ENCODE peak calls at places on chromosomes 12 and 14, in four cellular contexts. One of them, this sample, is unnamed.

GRCh38 chr14:60657609-60657983 is 8.3 kb upstream of the SIX1 start:
- DNase-seq in stomach: no peak
- DNase-seq in body of pancreas: no peak
- DNase-seq in tibial artery: no peak
- DNase-seq in this sample: no peak

GRCh38 chr14:74077401-74077800 is 6.9 kb downstream of the ALDH6A1 start:
- DNase-seq in body of pancreas: no peak
- DNase-seq in stomach: no peak
- DNase-seq in tibial artery: no peak
- DNase-seq in this sample: no peak

GRCh38 chr14:81594012-81594411 is 60.4 kb upstream of the SEL1L start:
- DNase-seq in body of pancreas: peak; percentile 90
- DNase-seq in tibial artery: peak; percentile 32
- DNase-seq in stomach: no peak
- DNase-seq in this sample: peak; percentile 7

GRCh38 chr12:131444220-131445164 is 266.4 kb upstream of the SFSWAP start:
- DNase-seq in stomach: peak; percentile 22
- DNase-seq in body of pancreas: no peak
- DNase-seq in tibial artery: no peak
- DNase-seq in this sample: no peak

GRCh38 chr12:51428256-51428655 is 3.6 kb downstream of the SLC4A8 start:
- DNase-seq in stomach: no peak
- DNase-seq in tibial artery: no peak
- DNase-seq in body of pancreas: no peak
- DNase-seq in this sample: no peak

GRCh38 chr12:68013181-68013580 is 23.9 kb downstream of the IFNG-AS1 start:
- DNase-seq in body of pancreas: no peak
- DNase-seq in stomach: no peak
- DNase-seq in tibial artery: no peak
- DNase-seq in this sample: no peak

GRCh38 chr14:61749264-61749663 is 13.0 kb upstream of the SNAPC1 start:
- DNase-seq in stomach: no peak
- DNase-seq in tibial artery: no peak
- DNase-seq in body of pancreas: no peak
- DNase-seq in this sample: no peak

GRCh38 chr12:98013560-98013959 is 501.8 kb upstream of the TMPO start:
- DNase-seq in body of pancreas: peak; percentile 10
- DNase-seq in tibial artery: no peak
- DNase-seq in stomach: no peak
- DNase-seq in this sample: no peak

GRCh38 chr12:32198555-32198954 is 91.9 kb downstream of the BICD1 start:
- DNase-seq in body of pancreas: no peak
- DNase-seq in stomach: no peak
- DNase-seq in tibial artery: no peak
- DNase-seq in this sample: no peak

GRCh38 chr14:50396636-50397460 is at the start of gene CDKL1:
- DNase-seq in tibial artery: peak; percentile 50
- DNase-seq in body of pancreas: peak; percentile 74
- DNase-seq in stomach: peak; percentile 79
- DNase-seq in this sample: peak; percentile 38

GRCh38 chr12:107337354-107338095 is 244.2 kb upstream of the CRY1 start:
- DNase-seq in tibial artery: no peak
- DNase-seq in body of pancreas: no peak
- DNase-seq in stomach: no peak
- DNase-seq in this sample: no peak

GRCh38 chr12:89862511-89863331 is 154.1 kb upstream of the ATP2B1 start:
- DNase-seq in stomach: no peak
- DNase-seq in tibial artery: peak; percentile 31
- DNase-seq in body of pancreas: no peak
- DNase-seq in this sample: no peak

GRCh38 chr14:45135181-45135580 is 549 bp upstream of the FANCM start:
- DNase-seq in tibial artery: no peak
- DNase-seq in body of pancreas: no peak
- DNase-seq in stomach: no peak
- DNase-seq in this sample: no peak

GRCh38 chr14:30525833-30526232 is 33.1 kb upstream of the G2E3 start:
- DNase-seq in tibial artery: no peak
- DNase-seq in body of pancreas: no peak
- DNase-seq in stomach: no peak
- DNase-seq in this sample: no peak

GRCh38 chr12:30067156-30067555 is 283.4 kb upstream of the TMTC1 start:
- DNase-seq in body of pancreas: no peak
- DNase-seq in stomach: no peak
- DNase-seq in tibial artery: no peak
- DNase-seq in this sample: no peak

GRCh38 chr12:56358836-56359532 is 923 bp downstream of the STAT2 start:
- DNase-seq in stomach: no peak
- DNase-seq in tibial artery: no peak
- DNase-seq in body of pancreas: no peak
- DNase-seq in this sample: no peak

GRCh38 chr14:101731187-101732080 is 30.1 kb upstream of the PPP2R5C start:
- DNase-seq in tibial artery: peak; percentile 54
- DNase-seq in stomach: peak; percentile 73
- DNase-seq in body of pancreas: peak; percentile 92
- DNase-seq in this sample: no peak

GRCh38 chr14:101729382-101729781 is 32.1 kb upstream of the PPP2R5C start:
- DNase-seq in stomach: no peak
- DNase-seq in tibial artery: no peak
- DNase-seq in body of pancreas: no peak
- DNase-seq in this sample: no peak

GRCh38 chr14:101732128-101732527 is 29.4 kb upstream of the PPP2R5C start:
- DNase-seq in body of pancreas: no peak
- DNase-seq in tibial artery: no peak
- DNase-seq in stomach: no peak
- DNase-seq in this sample: no peak

GRCh38 chr14:101733211-101733610 is 28.3 kb upstream of the PPP2R5C start:
- DNase-seq in tibial artery: no peak
- DNase-seq in body of pancreas: no peak
- DNase-seq in stomach: no peak
- DNase-seq in this sample: no peak

GRCh38 chr14:101730626-101731186 is 30.8 kb upstream of the PPP2R5C start:
- DNase-seq in body of pancreas: no peak
- DNase-seq in stomach: no peak
- DNase-seq in tibial artery: no peak
- DNase-seq in this sample: no peak
- H3K27ac ChIP-seq in body of pancreas: peak overlapping the region; percentile 91
- H3K27ac ChIP-seq in stomach: peak overlapping the region; percentile 75
- H3K27ac ChIP-seq in tibial artery: no peak overlapping the region
- H3K27ac ChIP-seq in this sample: no peak overlapping the region

GRCh38 chr14:75879031-75879430 is 102.8 kb downstream of the TGFB3 start:
- DNase-seq in tibial artery: no peak
- DNase-seq in stomach: no peak
- DNase-seq in body of pancreas: no peak
- DNase-seq in this sample: no peak

GRCh38 chr14:75876526-75876925 is 105.3 kb downstream of the TGFB3 start:
- DNase-seq in tibial artery: no peak
- DNase-seq in stomach: no peak
- DNase-seq in body of pancreas: peak; percentile 41
- DNase-seq in this sample: peak; percentile 63

GRCh38 chr14:75877292-75877691 is 104.5 kb downstream of the TGFB3 start:
- DNase-seq in tibial artery: no peak
- DNase-seq in body of pancreas: peak; percentile 71
- DNase-seq in stomach: no peak
- DNase-seq in this sample: no peak

GRCh38 chr14:75877884-75878283 is 103.9 kb downstream of the TGFB3 start:
- DNase-seq in stomach: no peak
- DNase-seq in body of pancreas: no peak
- DNase-seq in tibial artery: no peak
- DNase-seq in this sample: no peak

GRCh38 chr14:75875958-75876357 is 105.8 kb downstream of the TGFB3 start:
- DNase-seq in body of pancreas: no peak
- DNase-seq in tibial artery: no peak
- DNase-seq in stomach: no peak
- DNase-seq in this sample: no peak
- H3K27ac ChIP-seq in body of pancreas: peak overlapping the region; percentile 65
- H3K27ac ChIP-seq in tibial artery: no peak overlapping the region
- H3K27ac ChIP-seq in stomach: no peak overlapping the region
- H3K27ac ChIP-seq in this sample: peak overlapping the region; percentile 19

DNA sequence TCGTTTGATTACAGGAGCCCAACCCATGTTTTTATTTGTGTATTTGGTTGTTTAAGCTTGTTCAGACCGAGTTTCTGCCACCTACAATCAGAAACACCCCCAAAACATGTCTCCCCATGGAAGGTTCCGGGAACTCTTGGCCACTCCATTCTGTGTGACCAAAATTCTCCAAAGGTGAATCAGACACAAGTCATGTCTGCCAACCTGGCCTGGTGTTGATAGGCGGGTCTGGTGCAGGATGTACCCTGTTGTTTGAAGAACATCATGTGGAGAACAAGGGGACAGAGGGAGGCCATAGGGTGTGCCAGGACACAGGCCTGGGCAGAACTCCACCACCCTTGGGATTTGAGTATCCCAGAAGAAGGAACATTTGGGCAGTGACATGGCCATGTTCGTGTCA is 147.1 kb upstream of the MYL2 start:
- DNase-seq in body of pancreas: no peak
- DNase-seq in stomach: peak; percentile 30
- DNase-seq in tibial artery: no peak
- DNase-seq in this sample: no peak
- H3K27ac ChIP-seq in body of pancreas: no peak overlapping the region
- H3K27ac ChIP-seq in stomach: no peak overlapping the region
- H3K27ac ChIP-seq in tibial artery: no peak overlapping the region
- H3K27ac ChIP-seq in this sample: no peak overlapping the region

GRCh38 chr14:102033241-102033640 is 53.6 kb downstream of the HSP90AA1 start:
- DNase-seq in tibial artery: no peak
- DNase-seq in stomach: no peak
- DNase-seq in body of pancreas: no peak
- DNase-seq in this sample: no peak
- H3K27ac ChIP-seq in tibial artery: no peak overlapping the region
- H3K27ac ChIP-seq in stomach: no peak overlapping the region
- H3K27ac ChIP-seq in body of pancreas: no peak overlapping the region
- H3K27ac ChIP-seq in this sample: no peak overlapping the region

This sample was measured in substantia nigra.